ENCODE peak calls at places on chromosomes 13 and 19, in seven cellular contexts. T is RCC 7860; H is NAMALWA; S is left lobe of liver; G is activated T-cell treated with anti-CD3 and anti-CD28 coated beads, Interleukin-2, amount 50 U/mL, for 48 hours; K is non-pigmented ciliary epithelial cell; D is AG09309. O is an unnamed sample.

GRCh38 chr13:30880151-30880551 is 25.9 kb upstream of the MEDAG start:
- DNase-seq in T (no peak), H (no peak), S (no peak), G (no peak), K (no peak), D (no peak), O (no peak)

GRCh38 chr19:49879243-49879960 is 1.9 kb downstream of the TBC1D17 start:
- DNase-seq in T (no peak), H (no peak), S (no peak), G (no peak), K (no peak), D (no peak), O (no peak)

GRCh38 chr13:26325876-26326275 is 71.9 kb downstream of the CDK8 start:
- DNase-seq in T (no peak), H (no peak), S (no peak), G (no peak), K (no peak), D (no peak), O (no peak)

GRCh38 chr13:101452519-101453485 is at the start of gene ITGBL1:
- DNase-seq in T (no peak), H (no peak), S (no peak), G (no peak), K (no peak), D (no peak), O (peak; percentile 66)

GRCh38 chr13:40667622-40667978 is 1.2 kb upstream of the FOXO1 start:
- DNase-seq in T (no peak), H (no peak), S (no peak), G (no peak), K (no peak), D (no peak), O (no peak)

GRCh38 chr13:76808927-76809326 is 77.3 kb downstream of the KCTD12 start:
- DNase-seq in T (no peak), H (no peak), S (no peak), G (no peak), K (no peak), D (no peak), O (no peak)

GRCh38 chr13:39455534-39456175 is 147.3 kb downstream of the LHFPL6 start:
- DNase-seq in T (no peak), H (no peak), S (no peak), G (no peak), K (no peak), D (no peak), O (no peak)

GRCh38 chr13:52348081-52348480 is 57.9 kb downstream of the THSD1 start:
- DNase-seq in T (peak; percentile 94), H (no peak), S (no peak), G (no peak), K (peak; percentile 90), D (peak; percentile 88), O (peak; percentile 77)

GRCh38 chr13:102729560-102730275 is 34.9 kb upstream of the METTL21C start:
- DNase-seq in T (peak; percentile 44), H (no peak), S (no peak), G (no peak), K (peak; percentile 51), D (no peak), O (no peak)

GRCh38 chr19:46618670-46619231 is 6.1 kb downstream of the PTGIR start:
- DNase-seq in T (no peak), H (no peak), S (no peak), G (no peak), K (no peak), D (no peak), O (no peak)

GRCh38 chr19:51808333-51808986 is 13.5 kb downstream of the FPR3 start:
- DNase-seq in T (peak; percentile 12), H (no peak), S (no peak), G (no peak), K (no peak), D (peak; percentile 62), O (no peak)

GRCh38 chr19:2627319-2627829 is 75.1 kb downstream of the GNG7 start:
- DNase-seq in T (peak; percentile 99), H (peak; percentile 92), S (peak; percentile 92), G (peak; percentile 79), K (peak; percentile 97), D (peak; percentile 92), O (peak; percentile 92)

GRCh38 chr13:73103238-73103637 is 44.4 kb downstream of the KLF5 start:
- DNase-seq in T (no peak), H (no peak), S (no peak), G (no peak), K (no peak), D (no peak), O (no peak)

GRCh38 chr19:40995355-40995754 is 4.3 kb downstream of the CYP2B6 start:
- DNase-seq in T (no peak), H (no peak), S (no peak), G (no peak), K (no peak), D (no peak), O (no peak)

GRCh38 chr13:106310450-106310849 is 225.0 kb downstream of the EFNB2 start:
- DNase-seq in T (no peak), H (no peak), S (no peak), G (no peak), K (no peak), D (no peak), O (no peak)

GRCh38 chr13:114149774-114150740 is 17.6 kb upstream of the RASA3 start:
- DNase-seq in T (no peak), H (no peak), S (no peak), G (no peak), K (no peak), D (no peak), O (no peak)

GRCh38 chr19:17026706-17027427 is at the start of gene CPAMD8:
- DNase-seq in T (no peak), H (no peak), S (no peak), G (no peak), K (no peak), D (no peak), O (no peak)

GRCh38 chr13:30431269-30431950 is 9.1 kb downstream of the UBE2L5 start:
- DNase-seq in T (peak; percentile 59), H (no peak), S (no peak), G (no peak), K (no peak), D (no peak), O (no peak)

GRCh38 chr19:10299545-10300458 is 9.8 kb downstream of the ZGLP1 start:
- DNase-seq in T (no peak), H (no peak), S (no peak), G (no peak), K (no peak), D (no peak), O (no peak)

GRCh38 chr19:40337594-40337993 is 10.6 kb downstream of the C19orf47 start:
- DNase-seq in T (no peak), H (no peak), S (no peak), G (no peak), K (no peak), D (no peak), O (no peak)

GRCh38 chr13:79435549-79435948 is 29.5 kb upstream of the RBM26 start:
- DNase-seq in T (no peak), H (no peak), S (no peak), G (no peak), K (no peak), D (peak; percentile 67), O (no peak)

GRCh38 chr13:25064396-25064795 is 31.5 kb upstream of the PABPC3 start:
- DNase-seq in T (no peak), H (no peak), S (no peak), G (no peak), K (no peak), D (no peak), O (no peak)

GRCh38 chr13:50299546-50300249 is 284.5 kb downstream of the KCNRG start:
- DNase-seq in T (no peak), H (no peak), S (no peak), G (no peak), K (peak; percentile 31), D (no peak), O (no peak)

GRCh38 chr19:8517551-8518442 is 3.8 kb upstream of the ZNF414 start:
- DNase-seq in T (no peak), H (no peak), S (no peak), G (peak; percentile 50), K (no peak), D (no peak), O (no peak)

GRCh38 chr19:29525901-29526729 is at the start of gene VSTM2B:
- DNase-seq in T (no peak), H (no peak), S (no peak), G (no peak), K (no peak), D (no peak), O (no peak)

GRCh38 chr19:16382775-16383543 is 58.3 kb downstream of the KLF2 start:
- DNase-seq in T (peak; percentile 70), H (peak; percentile 79), S (peak; percentile 84), G (peak; percentile 85), K (peak; percentile 45), D (peak; percentile 66), O (peak; percentile 72)

GRCh38 chr19:1747285-1748114 is 5.8 kb upstream of the ONECUT3 start:
- DNase-seq in T (peak; percentile 100), H (no peak), S (no peak), G (peak; percentile 60), K (peak; percentile 36), D (peak; percentile 31), O (peak; percentile 65)

GRCh38 chr13:80157261-80157942 is 183.5 kb downstream of the SPRY2 start:
- DNase-seq in T (no peak), H (no peak), S (no peak), G (no peak), K (no peak), D (no peak), O (no peak)

GRCh38 chr19:45676851-45677263 is 8.8 kb downstream of the GIPR start:
- DNase-seq in T (no peak), H (no peak), S (no peak), G (no peak), K (no peak), D (no peak), O (no peak)

GRCh38 chr19:54882758-54883157 is 8.7 kb downstream of the FCAR start:
- DNase-seq in T (no peak), H (peak; percentile 65), S (no peak), G (no peak), K (no peak), D (no peak), O (peak; percentile 36)

GRCh38 chr19:42313096-42313839 is at the start of gene TMEM145:
- DNase-seq in T (no peak), H (peak; percentile 72), S (no peak), G (peak; percentile 69), K (no peak), D (no peak), O (peak; percentile 68)

GRCh38 chr19:37986048-37986750 is 79.2 kb downstream of the SIPA1L3 start:
- DNase-seq in T (no peak), H (peak; percentile 44), S (no peak), G (no peak), K (no peak), D (no peak), O (no peak)

GRCh38 chr13:39616087-39616694 is 13.2 kb upstream of the LHFPL6 start:
- DNase-seq in T (peak; percentile 38), H (peak; percentile 87), S (no peak), G (peak; percentile 31), K (no peak), D (no peak), O (peak; percentile 14)

GRCh38 chr13:32016631-32017030 is 14.9 kb upstream of the FRY start:
- DNase-seq in T (no peak), H (no peak), S (no peak), G (no peak), K (no peak), D (no peak), O (no peak)

GRCh38 chr13:40394304-40394983 is 272.0 kb downstream of the FOXO1 start:
- DNase-seq in T (no peak), H (no peak), S (no peak), G (no peak), K (no peak), D (no peak), O (no peak)

GRCh38 chr13:91136806-91137205 is 210.7 kb upstream of the MIR17HG start:
- DNase-seq in T (no peak), H (no peak), S (no peak), G (no peak), K (no peak), D (no peak), O (no peak)

GRCh38 chr19:14554382-14554812 is 17.5 kb downstream of the NDUFB7 start:
- DNase-seq in T (no peak), H (no peak), S (peak; percentile 83), G (no peak), K (no peak), D (no peak), O (no peak)

O was measured in MG63.